ENCODE peak calls at places on chromosomes 6 and 20, in nine cellular contexts. G, U, K, Y, Z, V, E, J and H are unnamed samples.

GRCh38 chr6:39979461-39980328 is 45.4 kb upstream of the MOCS1 start:
- DNase-seq in U (no peak), G (no peak), K (no peak), J (no peak), Z (no peak), E (no peak), Y (no peak), V (no peak), H (no peak)

GRCh38 chr6:36627801-36628246 is 33.7 kb downstream of the SRSF3 start:
- DNase-seq in K (no peak), G (peak; percentile 85), V (peak; percentile 61), Y (peak; percentile 95), J (peak; percentile 93), U (no peak), E (peak; percentile 72), Z (no peak), H (peak; percentile 80)

GRCh38 chr6:37311666-37312473 is 41.9 kb upstream of the RNF8 start:
- DNase-seq in Y (peak; percentile 60), J (peak; percentile 92), U (no peak), E (no peak), V (no peak), Z (no peak), K (no peak), G (no peak), H (no peak)

GRCh38 chr6:79421707-79422484 is 115.3 kb downstream of the LCA5 start:
- DNase-seq in G (no peak), Z (no peak), E (no peak), U (no peak), K (peak; percentile 63), J (peak; percentile 93), V (no peak), Y (peak; percentile 96), H (no peak)

GRCh38 chr20:49901588-49901987 is 13.7 kb downstream of the SPATA2 start:
- DNase-seq in J (no peak), E (no peak), U (no peak), V (no peak), G (no peak), Z (no peak), Y (no peak), K (no peak), H (no peak)

GRCh38 chr6:67045076-67045475 is 1338.0 kb upstream of the EYS start:
- DNase-seq in Y (no peak), V (no peak), J (no peak), Z (no peak), E (no peak), K (no peak), G (no peak), U (no peak), H (no peak)

GRCh38 chr6:99344289-99344688 is 5.2 kb downstream of the FAXC start:
- DNase-seq in U (no peak), Z (no peak), Y (peak; percentile 32), E (no peak), G (no peak), K (no peak), V (no peak), J (peak; percentile 22), H (no peak)

GRCh38 chr6:163711615-163712568 is 297.4 kb downstream of the QKI start:
- DNase-seq in K (no peak), Y (no peak), Z (no peak), J (no peak), U (no peak), E (peak; percentile 29), G (peak; percentile 82), V (peak; percentile 88), H (no peak)

GRCh38 chr6:167930300-167930699 is 67.2 kb upstream of the KIF25 start:
- DNase-seq in G (no peak), E (no peak), K (peak; percentile 32), J (peak; percentile 51), Y (peak; percentile 44), U (no peak), V (no peak), Z (no peak), H (no peak)

GRCh38 chr6:16769131-16769985 is 8.1 kb upstream of the ATXN1 start:
- DNase-seq in E (no peak), V (peak; percentile 68), Y (peak; percentile 93), U (peak; percentile 55), K (peak; percentile 91), Z (no peak), G (peak; percentile 84), J (peak; percentile 78), H (peak; percentile 44)

GRCh38 chr6:16770701-16771569 is 9.7 kb upstream of the ATXN1 start:
- DNase-seq in J (peak; percentile 86), Y (peak; percentile 90), G (peak; percentile 86), U (peak; percentile 61), Z (peak; percentile 85), V (peak; percentile 84), E (peak; percentile 79), K (peak; percentile 83), H (peak; percentile 83)

GRCh38 chr6:16767765-16768514 is 6.7 kb upstream of the ATXN1 start:
- DNase-seq in Z (no peak), G (no peak), V (no peak), J (peak; percentile 33), K (no peak), Y (no peak), U (no peak), E (no peak), H (no peak)

GRCh38 chr6:16766836-16767745 is 5.8 kb upstream of the ATXN1 start:
- DNase-seq in Y (no peak), G (no peak), U (no peak), K (no peak), Z (no peak), V (no peak), E (no peak), J (peak; percentile 79), H (no peak)

DNA sequence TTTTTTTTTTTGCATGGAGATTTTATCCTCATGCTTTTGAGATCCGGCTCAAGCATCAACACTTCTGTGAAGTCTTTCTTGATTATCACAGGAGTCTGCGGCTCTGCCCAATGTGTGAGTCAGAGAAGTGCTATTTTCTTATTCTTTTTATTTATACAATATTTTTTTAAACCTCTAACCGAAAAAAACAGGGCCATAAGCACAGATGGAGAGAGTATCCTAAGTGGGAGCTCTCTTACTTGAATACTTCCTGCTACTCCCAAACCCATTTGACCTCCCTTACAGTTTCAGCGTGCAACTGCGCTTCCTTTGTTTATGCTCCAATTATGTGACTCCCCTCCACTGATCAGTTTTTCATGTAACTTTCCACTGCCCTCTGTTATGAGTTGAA is 8.7 kb upstream of the ATXN1 start:
- DNase-seq in V (no peak), J (peak; percentile 87), Y (peak; percentile 79), E (no peak), G (no peak), U (no peak), K (peak; percentile 28), Z (no peak), H (no peak)
- H3K27ac ChIP-seq in V (peak overlapping the region; percentile 57), J (peak overlapping the region; percentile 77), Y (no peak overlapping the region), E (no peak overlapping the region), G (peak overlapping the region; percentile 51), U (no peak overlapping the region), K (peak overlapping the region; percentile 85), Z (no peak overlapping the region), H (no peak overlapping the region)

GRCh38 chr6:11198663-11199603 is 33.5 kb downstream of the NEDD9 start:
- DNase-seq in V (no peak), E (no peak), J (peak; percentile 49), U (peak; percentile 19), K (no peak), Y (peak; percentile 13), Z (no peak), G (no peak), H (no peak)

GRCh38 chr6:11201772-11202512 is 30.5 kb downstream of the NEDD9 start:
- DNase-seq in J (peak; percentile 46), Y (no peak), V (no peak), Z (no peak), G (no peak), E (no peak), U (no peak), K (no peak), H (no peak)

GRCh38 chr6:11202513-11203305 is 29.8 kb downstream of the NEDD9 start:
- DNase-seq in Y (peak; percentile 25), G (peak; percentile 66), U (no peak), E (no peak), J (peak; percentile 60), Z (peak; percentile 70), V (no peak), K (no peak), H (no peak)

GRCh38 chr6:11201015-11201414 is 31.5 kb downstream of the NEDD9 start:
- DNase-seq in U (no peak), Y (no peak), G (no peak), Z (no peak), J (no peak), K (no peak), V (no peak), E (no peak), H (no peak)

DNA sequence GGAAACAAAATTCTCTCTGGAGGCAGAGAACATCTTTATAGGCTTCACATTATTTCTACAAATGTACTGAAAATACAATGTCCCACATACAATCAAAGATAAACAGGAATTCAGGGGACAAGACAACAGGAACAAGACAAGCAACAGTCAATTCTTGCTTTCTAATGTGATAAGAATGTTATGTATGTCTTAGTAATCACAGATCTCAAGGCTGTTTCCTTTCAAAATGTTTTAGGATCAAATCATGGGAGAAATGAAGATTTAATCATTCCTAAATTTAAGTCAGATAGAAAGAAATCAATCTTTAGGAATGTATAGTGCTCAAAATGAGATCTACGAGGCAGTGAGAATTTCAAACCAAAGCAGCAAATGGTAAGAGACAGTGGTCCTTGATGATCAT is 32.1 kb downstream of the NEDD9 start:
- DNase-seq in U (no peak), Z (no peak), G (no peak), J (no peak), Y (no peak), K (no peak), E (no peak), V (no peak), H (no peak)
- H3K4me1 ChIP-seq in U (peaks cover 4% of the 10 kb centered on the region), Z (peaks cover 55% of the 10 kb centered on the region), G (peaks cover 93% of the 10 kb centered on the region), J (peaks cover 16% of the 10 kb centered on the region), Y (peaks cover 6% of the 10 kb centered on the region), K (peaks cover 100% of the 10 kb centered on the region), E (no peaks in the 10 kb centered on the region), V (peaks cover 85% of the 10 kb centered on the region), H (peaks cover 17% of the 10 kb centered on the region)

DNA sequence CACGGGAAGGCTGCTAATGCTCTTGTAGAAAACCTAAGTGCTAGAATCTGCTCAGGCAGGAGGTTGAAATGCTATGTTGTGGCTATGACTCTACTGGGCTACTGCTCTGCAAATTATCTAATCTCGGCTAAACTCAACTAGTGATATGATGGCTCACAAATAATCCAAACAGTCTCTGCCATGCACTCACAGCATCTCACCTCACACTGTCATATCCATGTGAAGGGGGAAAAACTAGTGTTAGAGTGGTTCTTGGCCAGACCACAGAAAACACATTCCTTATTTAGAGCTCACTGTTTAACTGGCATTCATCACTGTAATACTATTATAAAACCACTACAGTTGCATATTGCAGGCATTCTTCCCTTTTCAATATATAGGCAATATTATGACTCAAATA is 81.8 kb upstream of the DST start:
- DNase-seq in G (no peak), K (no peak), E (no peak), U (no peak), Z (no peak), Y (peak; percentile 58), V (no peak), J (peak; percentile 78), H (no peak)
- H3K4me3 ChIP-seq in G (no peak overlapping the region), K (no peak overlapping the region), E (no peak overlapping the region), U (no peak overlapping the region), Z (no peak overlapping the region), Y (no peak overlapping the region), V (no peak overlapping the region), J (no peak overlapping the region), H (no peak overlapping the region)

GRCh38 chr6:3195377-3195694 is 32.1 kb downstream of the TUBB2B start:
- DNase-seq in K (no peak), V (no peak), J (no peak), E (no peak), Z (no peak), Y (no peak), G (no peak), U (no peak), H (no peak)
- H3K27ac ChIP-seq in K (peak overlapping the region; percentile 74), V (peak overlapping the region; percentile 82), J (no peak overlapping the region), E (no peak overlapping the region), Z (no peak overlapping the region), Y (peak overlapping the region; percentile 41), G (no peak overlapping the region), U (no peak overlapping the region), H (no peak overlapping the region)